ENCODE peak calls at places on chromosomes 2 and 18, in five cellular contexts. V is suprapubic skin, W is esophagus muscularis mucosa, E is tibial nerve, R is body of pancreas. P is an unnamed sample.

GRCh38 chr2:58539973-58540372 is 298.8 kb upstream of the FANCL start:
- DNase-seq in R (no peak), V (no peak), E (no peak), W (no peak), P (no peak)

GRCh38 chr2:36222485-36222884 is 133.1 kb upstream of the CRIM1 start:
- DNase-seq in R (no peak), V (no peak), E (no peak), W (no peak), P (no peak)

GRCh38 chr2:71950256-71951066 is 197.2 kb downstream of the CYP26B1 start:
- DNase-seq in E (peak; percentile 61), R (peak; percentile 33), W (peak; percentile 94), V (no peak), P (peak; percentile 60)

GRCh38 chr2:112024896-112025491 is 30.1 kb upstream of the TMEM87B start:
- DNase-seq in V (no peak), E (no peak), R (no peak), W (no peak), P (no peak)

GRCh38 chr2:174613545-174613944 is 15.9 kb upstream of the WIPF1 start:
- DNase-seq in W (no peak), V (no peak), R (no peak), E (no peak), P (no peak)

GRCh38 chr2:224523626-224524577 is 61.3 kb downstream of the CUL3 start:
- DNase-seq in V (no peak), W (no peak), E (no peak), R (no peak), P (no peak)

GRCh38 chr18:3429121-3429520 is 20.9 kb upstream of the TGIF1 start:
- DNase-seq in R (no peak), V (no peak), W (no peak), E (no peak), P (no peak)

GRCh38 chr18:31190919-31191318 is 28.3 kb upstream of the DSC1 start:
- DNase-seq in E (no peak), W (no peak), V (no peak), R (no peak), P (no peak)

GRCh38 chr2:79025421-79025820 is at the start of gene REG3G:
- DNase-seq in W (no peak), V (no peak), E (no peak), R (peak; percentile 77), P (no peak)

GRCh38 chr2:216692636-216693413 is 2.5 kb downstream of the IGFBP5 start:
- DNase-seq in V (peak; percentile 91), E (peak; percentile 88), W (peak; percentile 97), R (peak; percentile 66), P (peak; percentile 94)

GRCh38 chr2:192119536-192119935 is 75.2 kb downstream of the TMEFF2 start:
- DNase-seq in E (no peak), V (no peak), R (no peak), W (no peak), P (no peak)

GRCh38 chr18:62324917-62325805 is at the start of gene TNFRSF11A:
- DNase-seq in W (no peak), E (no peak), R (peak; percentile 64), V (peak; percentile 64), P (no peak)

GRCh38 chr18:62327977-62328376 is 2.9 kb downstream of the TNFRSF11A start:
- DNase-seq in W (no peak), V (no peak), E (no peak), R (no peak), P (no peak)

GRCh38 chr18:62325806-62326645 is 916 bp downstream of the TNFRSF11A start:
- DNase-seq in E (no peak), R (no peak), W (no peak), V (no peak), P (no peak)

GRCh38 chr18:62328775-62329525 is 3.8 kb downstream of the TNFRSF11A start:
- DNase-seq in W (no peak), R (no peak), E (no peak), V (no peak), P (no peak)

DNA sequence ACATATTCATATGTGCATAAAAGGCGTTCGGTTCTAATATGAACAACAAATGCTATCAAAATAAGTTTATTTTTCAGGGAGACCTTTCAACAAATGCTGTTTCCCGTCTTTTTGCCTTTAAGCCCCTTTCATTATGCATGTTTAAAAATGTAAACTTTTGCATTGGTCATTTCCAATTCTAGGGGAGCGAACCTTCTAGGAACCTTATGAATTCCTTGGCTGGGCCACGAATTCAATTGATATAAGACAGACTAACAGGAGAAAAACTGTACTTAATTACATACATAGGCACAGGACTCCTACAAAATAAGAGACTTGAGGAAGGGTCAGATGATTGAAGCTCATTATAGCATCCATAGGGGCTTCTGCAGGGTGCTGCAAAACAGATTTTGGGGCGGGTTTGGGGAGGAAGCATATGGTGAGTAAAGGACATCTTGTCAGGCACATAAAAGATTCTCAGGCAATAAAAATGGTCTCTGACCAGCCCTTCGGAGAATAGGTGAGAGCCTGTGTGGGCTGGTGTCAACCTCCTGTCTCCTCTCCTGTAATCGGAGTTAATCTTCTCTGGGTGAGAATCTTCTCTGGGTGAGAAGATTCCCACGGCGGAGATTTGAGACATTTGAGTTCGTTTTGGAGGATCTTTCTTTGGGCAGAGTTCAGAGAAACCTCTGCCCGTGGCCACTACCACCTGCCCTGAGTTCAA is 1.7 kb downstream of the TNFRSF11A start:
- DNase-seq in V (no peak), E (no peak), W (no peak), R (no peak), P (no peak)
- H3K27me3 ChIP-seq in V (peaks cover 58% of the 10 kb centered on the region), E (peaks cover 66% of the 10 kb centered on the region), W (peaks cover 34% of the 10 kb centered on the region), R (no peaks in the 10 kb centered on the region), P (peaks cover 11% of the 10 kb centered on the region)

GRCh38 chr18:8705941-8706544 is 687 bp downstream of the MTCL1 start:
- DNase-seq in V (no peak), R (no peak), E (no peak), W (peak; percentile 62), P (peak; percentile 22)

GRCh38 chr18:8703181-8703638 is 2.1 kb upstream of the MTCL1 start:
- DNase-seq in R (no peak), V (no peak), W (no peak), E (no peak), P (no peak)

GRCh38 chr18:8705280-8705940 is at the start of gene MTCL1:
- DNase-seq in E (no peak), W (peak; percentile 42), V (peak; percentile 70), R (no peak), P (no peak)

GRCh38 chr18:8703781-8704301 is 1.5 kb upstream of the MTCL1 start:
- DNase-seq in W (no peak), E (no peak), R (peak; percentile 16), V (no peak), P (no peak)

DNA sequence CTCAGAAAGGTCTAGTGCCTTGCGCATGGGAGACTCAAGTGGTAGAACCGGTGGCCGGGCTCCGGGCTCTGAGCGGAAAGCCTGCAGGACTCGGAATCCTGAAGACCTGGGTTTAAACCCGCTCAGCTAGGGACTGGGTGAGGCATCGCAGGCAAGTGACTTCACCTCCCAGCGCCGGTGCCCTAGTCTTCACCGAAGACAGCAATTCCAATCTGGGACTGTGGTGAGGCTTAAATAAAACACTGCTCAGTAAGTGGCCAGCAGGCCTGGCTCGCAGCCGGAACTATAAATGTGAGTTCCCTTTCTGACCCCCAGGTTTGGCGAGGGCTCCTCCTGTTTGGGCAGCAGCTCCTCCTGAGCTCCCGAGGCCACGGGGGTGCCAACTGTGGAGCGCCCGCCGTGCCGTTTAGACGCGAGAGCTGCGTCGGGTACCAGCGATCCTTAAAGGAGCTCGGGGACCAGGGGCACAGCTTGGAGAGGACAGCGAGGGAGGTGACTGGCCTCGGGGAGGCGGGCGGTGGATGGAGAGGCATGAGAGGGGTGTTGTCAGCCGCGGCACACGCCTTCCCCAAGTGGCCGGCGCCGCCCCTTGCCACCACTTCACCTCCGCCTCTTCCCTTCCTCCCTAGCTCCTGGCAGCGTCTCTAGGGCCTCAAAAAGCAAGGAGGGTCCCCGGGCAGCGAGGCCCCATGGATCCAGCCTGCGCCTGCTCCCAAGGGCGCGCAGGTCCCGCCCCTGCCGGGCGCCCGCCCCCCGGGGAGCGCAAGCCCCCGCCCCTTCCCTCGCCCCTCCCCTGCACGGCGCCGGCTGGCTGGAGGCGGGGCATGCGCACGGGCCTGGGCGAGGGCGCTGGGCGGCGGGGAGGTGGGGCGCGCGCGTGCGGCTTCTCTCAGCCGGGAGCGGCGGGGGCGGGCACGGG is 736 bp upstream of the MTCL1 start:
- DNase-seq in W (peak; percentile 95), R (peak; percentile 89), V (peak; percentile 91), E (peak; percentile 80), P (peak; percentile 83)
- TF ChIP-seq POLR2A in W (peak; percentile 77), R (peak; percentile 48), V (no peak), E (peak; percentile 35), P (peak; percentile 61)

GRCh38 chr18:47930844-47931706 is 616 bp upstream of the SMAD2 start:
- DNase-seq in E (peak; percentile 91), V (peak; percentile 98), W (peak; percentile 98), R (peak; percentile 97), P (peak; percentile 96)

GRCh38 chr18:47932170-47932569 is 1.7 kb upstream of the SMAD2 start:
- DNase-seq in V (no peak), E (no peak), W (no peak), R (no peak), P (no peak)

GRCh38 chr18:47930086-47930843 is at the start of gene SMAD2:
- DNase-seq in V (peak; percentile 92), R (peak; percentile 86), W (peak; percentile 93), E (peak; percentile 68), P (peak; percentile 79)

GRCh38 chr18:47931707-47932103 is 1.2 kb upstream of the SMAD2 start:
- DNase-seq in V (no peak), W (no peak), E (no peak), R (peak; percentile 38), P (peak; percentile 17)

GRCh38 chr18:47932603-47933002 is 2.1 kb upstream of the SMAD2 start:
- DNase-seq in V (no peak), E (no peak), R (peak; percentile 16), W (no peak), P (no peak)
- TF ChIP-seq CTCF in V (no peak), E (no peak), R (no peak), W (no peak), P (no peak)

GRCh38 chr18:10481831-10482230 is 27.4 kb downstream of the APCDD1 start:
- DNase-seq in E (no peak), R (no peak), V (no peak), W (peak; percentile 85), P (no peak)
- H3K27me3 ChIP-seq in E (no peaks in the 10 kb centered on the region), R (no peaks in the 10 kb centered on the region), V (no peaks in the 10 kb centered on the region), W (no peaks in the 10 kb centered on the region), P (no peaks in the 10 kb centered on the region)

DNA sequence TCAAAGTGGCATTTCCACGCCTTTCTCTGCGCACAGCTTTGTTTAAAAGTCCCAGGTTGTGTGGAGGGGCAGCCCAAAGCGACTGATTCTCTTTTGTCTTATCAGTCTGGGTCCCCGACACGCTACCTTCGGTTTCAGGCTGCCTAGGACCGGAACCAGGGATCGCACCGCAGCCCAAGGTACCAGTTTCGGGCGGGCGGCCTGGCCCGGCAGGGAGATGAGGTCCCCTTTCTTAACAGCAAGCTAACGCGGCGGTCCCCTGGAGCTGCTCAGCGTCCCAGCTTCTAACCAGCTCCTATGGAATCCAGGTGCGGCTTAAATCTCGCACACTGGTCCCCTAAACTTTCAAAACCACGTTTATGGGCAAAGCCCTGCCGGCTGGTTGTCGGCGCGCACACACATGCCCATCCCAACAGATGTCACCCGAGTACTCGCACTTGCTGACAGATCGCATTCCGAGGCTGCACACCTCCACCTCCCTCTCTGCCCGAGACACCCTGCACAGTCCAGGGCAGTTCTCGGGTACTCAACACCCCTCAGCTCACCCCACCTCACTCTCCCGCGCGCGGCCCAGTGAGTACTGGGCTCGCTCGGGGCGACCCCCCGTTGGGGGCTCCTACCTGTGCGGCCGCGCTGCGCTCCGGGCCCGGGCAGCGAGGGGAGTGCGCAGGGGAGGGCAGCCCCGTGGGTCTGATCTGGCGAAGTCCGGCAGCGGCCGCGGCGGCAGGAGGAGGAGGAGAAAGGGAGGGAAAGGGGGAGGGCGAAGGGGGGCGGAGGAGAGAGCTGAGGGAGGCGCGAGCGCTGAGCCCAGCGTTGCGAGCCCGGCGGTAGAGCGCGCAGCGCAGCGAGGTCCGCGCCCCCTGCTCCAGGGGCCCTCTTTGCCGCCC is at the start of gene EFEMP1:
- DNase-seq in W (no peak), E (peak; percentile 51), R (peak; percentile 64), V (peak; percentile 79), P (peak; percentile 80)
- TF ChIP-seq POLR2A in W (peak; percentile 20), E (no peak), R (peak; percentile 34), V (no peak), P (no peak)

GRCh38 chr2:29011650-29012060 is 30.6 kb downstream of the TOGARAM2 start:
- DNase-seq in E (no peak), V (no peak), R (peak; percentile 55), W (no peak), P (no peak)
- TF ChIP-seq CTCF in E (no peak), V (no peak), R (no peak), W (no peak), P (no peak)